ENCODE peak calls at places on chromosomes 16 and 17, in four cellular contexts. B is CD8-positive, alpha-beta memory T cell; X is astrocyte of the cerebellum; Z is fibroblast of mammary gland. D is an unnamed sample.

GRCh38 chr17:35726609-35727460 is 4.6 kb upstream of the RASL10B start:
- DNase-seq in X (peak), Z (peak), B (no peak), D (peak)

GRCh38 chr16:71250461-71251232 is 20.1 kb upstream of the HYDIN start:
- DNase-seq in Z (peak), X (no peak), B (no peak), D (no peak)

GRCh38 chr16:10509534-10510025 is 70.8 kb downstream of the EMP2 start:
- DNase-seq in Z (peak), X (peak), B (peak), D (peak)

GRCh38 chr17:17558431-17558830 is 33.1 kb downstream of the PEMT start:
- DNase-seq in Z (no peak), X (no peak), B (no peak), D (no peak)

GRCh38 chr17:80811181-80812105 is 180.2 kb upstream of the CHMP6 start:
- DNase-seq in Z (no peak), B (no peak), X (no peak), D (no peak)

GRCh38 chr17:37317867-37318266 is 57.9 kb upstream of the C17orf78 start:
- DNase-seq in Z (no peak), X (no peak), B (no peak), D (no peak)

GRCh38 chr17:71068351-71068750 is 899.0 kb downstream of the KCNJ2 start:
- DNase-seq in X (no peak), B (no peak), Z (peak), D (peak)

GRCh38 chr17:28807925-28808641 is 34.5 kb downstream of the FAM222B start:
- DNase-seq in B (no peak), X (peak), Z (peak), D (peak)

GRCh38 chr17:49407981-49408501 is 6.6 kb downstream of the PHB1 start:
- DNase-seq in Z (peak), X (peak), B (peak), D (peak)

GRCh38 chr16:29816694-29817441 is 916 bp downstream of the PAGR1 start:
- DNase-seq in Z (peak), X (no peak), B (peak), D (peak)

GRCh38 chr17:76405967-76406647 is 21.7 kb downstream of the SPHK1 start:
- DNase-seq in X (no peak), Z (peak), B (no peak), D (no peak)

GRCh38 chr16:77767826-77768225 is 20.5 kb upstream of the VAT1L start:
- DNase-seq in Z (no peak), X (no peak), B (no peak), D (no peak)

GRCh38 chr17:57956311-57957119 is 1.3 kb upstream of the CUEDC1 start:
- DNase-seq in Z (no peak), X (no peak), B (peak), D (no peak)

GRCh38 chr17:72416054-72416691 is 295.4 kb downstream of the SOX9 start:
- DNase-seq in X (no peak), B (no peak), Z (no peak), D (no peak)

GRCh38 chr17:34665803-34666763 is 86.7 kb downstream of the TMEM132E start:
- DNase-seq in Z (no peak), X (no peak), B (no peak), D (no peak)

GRCh38 chr17:76078859-76079576 is at the start of gene ZACN:
- DNase-seq in Z (no peak), X (no peak), B (no peak), D (no peak)

GRCh38 chr17:59423137-59423703 is 91.8 kb downstream of the YPEL2 start:
- DNase-seq in B (no peak), Z (peak), X (no peak), D (peak)

GRCh38 chr17:58381124-58381838 is 29.3 kb upstream of the SUPT4H1 start:
- DNase-seq in B (no peak), X (peak), Z (no peak), D (no peak)

GRCh38 chr17:17503566-17504130 is 7.5 kb upstream of the RASD1 start:
- DNase-seq in Z (no peak), X (no peak), B (no peak), D (no peak)

DNA sequence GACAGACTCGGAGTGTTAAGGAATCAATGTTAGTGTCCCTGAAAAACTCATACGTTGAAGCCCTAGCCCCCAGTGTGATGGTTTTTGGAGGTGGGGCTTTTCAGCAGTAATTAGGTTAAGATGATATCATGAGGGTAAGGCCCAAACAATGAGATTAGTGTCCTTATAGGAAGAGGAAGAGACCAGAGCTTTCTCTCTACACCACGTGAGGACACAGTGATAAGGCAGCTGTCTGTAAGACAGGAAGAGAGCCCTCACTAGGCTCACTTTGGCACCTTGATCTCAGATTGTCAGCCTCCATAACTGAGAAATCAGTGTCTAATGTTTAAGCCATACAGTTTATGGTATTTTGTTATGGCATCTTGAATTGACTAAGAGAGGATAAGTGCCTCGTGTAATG is 403.2 kb downstream of the NPIPA7 start:
- DNase-seq in X (no peak), B (no peak), Z (no peak), D (no peak)
- H3K4me3 ChIP-seq in X (no peak), B (no peak), Z (no peak), D (no peak)

GRCh38 chr17:2347805-2348685 is 10.7 kb downstream of the SGSM2 start:
- DNase-seq in Z (peak), B (no peak), X (no peak), D (peak)
- H3K4me3 ChIP-seq in Z (no peak), B (no peak), X (no peak), D (no peak)

DNA sequence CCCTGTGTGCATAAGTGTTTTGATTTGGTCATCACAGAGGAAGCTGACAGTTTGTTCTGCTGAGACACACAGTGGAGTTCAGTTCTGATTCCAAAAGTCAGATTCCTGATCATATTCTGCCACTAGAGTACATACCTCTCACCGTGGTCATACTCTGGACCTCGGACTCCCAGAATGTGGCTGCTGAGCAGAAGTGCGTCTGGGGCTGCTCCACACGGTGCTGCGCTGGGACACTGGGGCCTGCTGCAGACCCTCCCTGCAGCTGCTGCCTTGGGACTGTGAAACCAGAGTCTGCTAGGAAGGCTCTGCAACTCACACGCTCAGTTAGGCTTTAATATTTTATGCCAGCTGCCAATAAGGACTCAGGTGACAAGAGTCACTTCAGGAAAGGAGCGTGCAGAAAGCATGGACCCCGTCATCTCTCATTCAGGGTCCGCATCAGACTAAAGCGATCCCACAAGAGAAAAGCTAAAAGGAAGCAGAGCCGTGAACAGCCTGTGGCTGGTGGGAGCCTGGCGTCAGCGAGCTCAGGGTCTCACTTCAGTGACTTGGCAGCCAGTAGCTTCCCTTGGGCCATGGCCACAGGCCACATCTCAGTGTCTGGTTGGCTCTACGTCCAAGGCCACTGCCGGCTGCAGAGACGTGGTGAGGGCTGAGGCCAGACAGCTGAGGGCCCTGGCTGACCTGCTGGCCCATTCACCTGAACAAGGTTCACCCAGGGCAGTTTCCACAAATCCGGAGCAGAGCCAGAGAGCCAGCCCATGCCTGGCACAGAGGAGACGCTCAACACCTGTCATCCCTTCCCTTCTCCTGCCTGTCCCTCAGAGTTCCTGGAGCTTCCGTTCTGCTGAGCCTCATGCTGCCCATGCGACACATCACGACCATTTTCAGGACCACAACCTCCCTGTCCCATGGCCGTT is 24.7 kb upstream of the KIFC3 start:
- DNase-seq in X (no peak), Z (no peak), B (no peak), D (no peak)
- H3K4me3 ChIP-seq in X (no peak), Z (no peak), B (no peak), D (no peak)

GRCh38 chr17:39051001-39051605 is 83.9 kb upstream of the FBXO47 start:
- DNase-seq in Z (no peak), X (no peak), B (no peak), D (no peak)
- H3K4me3 ChIP-seq in Z (no peak), X (no peak), B (no peak), D (no peak)

DNA sequence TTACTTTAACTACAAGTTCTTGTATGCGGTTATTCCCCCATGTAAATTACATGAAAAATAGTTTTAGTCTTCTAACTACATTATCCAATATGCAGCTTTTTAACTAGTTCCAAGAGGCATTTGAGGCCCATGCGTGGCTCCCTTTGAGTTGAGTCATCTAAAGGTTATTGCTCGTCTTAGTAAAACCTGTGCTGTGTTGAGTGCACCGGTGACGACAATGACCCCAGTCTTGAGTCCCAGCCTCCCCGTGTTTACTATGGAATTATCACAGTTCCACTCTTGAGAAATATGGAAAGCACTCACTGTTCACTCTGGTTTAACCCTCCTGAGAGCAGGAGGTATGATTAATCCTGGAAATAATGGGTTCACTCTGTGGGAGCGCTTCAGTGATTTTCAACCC is 119.2 kb downstream of the PITPNC1 start:
- DNase-seq in Z (peak), B (no peak), X (no peak), D (peak)
- H3K4me3 ChIP-seq in Z (no peak), B (no peak), X (no peak), D (no peak)

DNA sequence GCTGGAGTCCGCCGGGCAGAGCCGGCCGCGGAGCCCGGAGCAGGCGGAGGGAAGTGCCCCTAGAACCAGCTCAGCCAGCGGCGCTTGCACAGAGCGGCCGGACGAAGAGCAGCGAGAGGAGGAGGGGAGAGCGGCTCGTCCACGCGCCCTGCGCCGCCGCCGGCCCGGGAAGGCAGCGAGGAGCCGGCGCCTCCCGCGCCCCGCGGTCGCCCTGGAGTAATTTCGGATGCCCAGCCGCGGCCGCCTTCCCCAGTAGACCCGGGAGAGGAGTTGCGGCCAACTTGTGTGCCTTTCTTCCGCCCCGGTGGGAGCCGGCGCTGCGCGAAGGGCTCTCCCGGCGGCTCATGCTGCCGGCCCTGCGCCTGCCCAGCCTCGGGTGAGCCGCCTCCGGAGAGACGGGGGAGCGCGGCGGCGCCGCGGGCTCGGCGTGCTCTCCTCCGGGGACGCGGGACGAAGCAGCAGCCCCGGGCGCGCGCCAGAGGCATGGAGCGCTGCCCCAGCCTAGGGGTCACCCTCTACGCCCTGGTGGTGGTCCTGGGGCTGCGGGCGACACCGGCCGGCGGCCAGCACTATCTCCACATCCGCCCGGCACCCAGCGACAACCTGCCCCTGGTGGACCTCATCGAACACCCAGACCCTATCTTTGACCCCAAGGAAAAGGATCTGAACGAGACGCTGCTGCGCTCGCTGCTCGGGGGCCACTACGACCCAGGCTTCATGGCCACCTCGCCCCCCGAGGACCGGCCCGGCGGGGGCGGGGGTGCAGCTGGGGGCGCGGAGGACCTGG is 435 bp downstream of the NOG start:
- DNase-seq in X (no peak), B (no peak), Z (peak), D (peak)
- H3K4me3 ChIP-seq in X (peak), B (peak), Z (peak), D (peak)

GRCh38 chr17:64975318-64976087 is 56.2 kb upstream of the LRRC37A3 start:
- DNase-seq in B (peak), Z (peak), X (peak), D (peak)

GRCh38 chr17:64978138-64978537 is 58.9 kb upstream of the LRRC37A3 start:
- DNase-seq in B (no peak), X (no peak), Z (no peak), D (no peak)

GRCh38 chr17:64974750-64975317 is 55.6 kb upstream of the LRRC37A3 start:
- DNase-seq in X (no peak), B (no peak), Z (no peak), D (no peak)

GRCh38 chr17:64969046-64969501 is 49.8 kb upstream of the LRRC37A3 start:
- DNase-seq in B (no peak), X (no peak), Z (no peak), D (no peak)

GRCh38 chr17:64972611-64973010 is 53.3 kb upstream of the LRRC37A3 start:
- DNase-seq in B (no peak), X (no peak), Z (no peak), D (no peak)
- H3K4me3 ChIP-seq in B (no peak), X (no peak), Z (no peak), D (no peak)

D was measured in astrocyte of the spinal cord.